ENCODE peak calls at places on chromosomes 7 and 10, in ten cellular contexts. C is stimulated activated CD8-positive, alpha-beta memory T cell treated with anti-CD3 and anti-CD28 coated beads, Interleukin-15, amount 100 ng/mL, for 24 hours; D is B cell; E is dermis microvascular lymphatic vessel endothelial cell; M is stimulated activated CD4-positive, alpha-beta T cell treated with anti-CD3 and anti-CD28 coated beads, Interleukin-15, amount 100 ng/mL, for 1 hour; Y is fibroblast of lung; R is NCI-H524 treated with DMSO at 0.1 percent for 48 hours; U is ELR; X is DMS153; Z is fibroblast of the conjunctiva. J is an unnamed sample.
A peak's percentile ranks its signal among the peaks of the same experiment; 100 is the strongest.

GRCh38 chr7:1915326-1915725 is 245.2 kb downstream of the ELFN1 start:
- DNase-seq in X (no peak), Z (no peak), E (no peak), U (no peak), D (no peak), C (no peak), M (no peak), Y (no peak), R (no peak), J (no peak)

GRCh38 chr10:22369433-22370072 is 24.3 kb downstream of the SPAG6 start:
- DNase-seq in E (no peak), M (no peak), R (no peak), D (no peak), C (no peak), X (no peak), U (peak; percentile 55), Z (no peak), Y (peak; percentile 56), J (no peak)

GRCh38 chr10:84530724-84531325 is 202.4 kb downstream of the CCSER2 start:
- DNase-seq in C (no peak), M (no peak), U (no peak), E (no peak), Y (no peak), Z (no peak), X (no peak), D (no peak), R (no peak), J (no peak)

GRCh38 chr7:39249635-39250034 is 271.9 kb downstream of the POU6F2 start:
- DNase-seq in R (no peak), C (no peak), E (no peak), Y (no peak), U (no peak), X (no peak), Z (no peak), D (no peak), M (no peak), J (no peak)

GRCh38 chr7:12323415-12323814 is 80.2 kb downstream of the VWDE start:
- DNase-seq in R (no peak), D (no peak), Y (no peak), C (no peak), E (no peak), Z (no peak), M (no peak), X (no peak), U (peak; percentile 25), J (no peak)

GRCh38 chr7:48742046-48742445 is 182.3 kb upstream of the CDC14C start:
- DNase-seq in U (no peak), Y (no peak), D (no peak), X (peak; percentile 72), M (no peak), E (no peak), C (no peak), Z (no peak), R (no peak), J (peak; percentile 15)

GRCh38 chr7:100721505-100721812 is 1.2 kb downstream of the EPO start:
- DNase-seq in Y (no peak), M (no peak), E (no peak), R (no peak), Z (no peak), X (no peak), U (no peak), D (no peak), C (no peak), J (no peak)

GRCh38 chr7:55733584-55733983 is 129.0 kb downstream of the SEPTIN14 start:
- DNase-seq in Y (no peak), D (no peak), E (peak; percentile 12), R (no peak), M (no peak), C (no peak), U (no peak), Z (no peak), X (no peak), J (no peak)

GRCh38 chr7:51860305-51860704 is 543.7 kb upstream of the COBL start:
- DNase-seq in E (no peak), U (no peak), Y (no peak), M (no peak), R (no peak), D (no peak), C (no peak), Z (no peak), X (no peak), J (peak; percentile 70)

GRCh38 chr7:103989785-103990775 is 622 bp upstream of the RELN start:
- DNase-seq in D (peak; percentile 2), R (peak; percentile 50), M (no peak), C (no peak), Y (peak; percentile 49), E (peak; percentile 41), Z (peak; percentile 5), U (peak; percentile 46), X (peak; percentile 61), J (no peak)

GRCh38 chr7:17289074-17289665 is 9.3 kb upstream of the AHR start:
- DNase-seq in U (no peak), Y (peak; percentile 65), M (no peak), Z (no peak), D (no peak), X (no peak), C (no peak), R (peak; percentile 31), E (no peak), J (no peak)

GRCh38 chr10:133185421-133185820 is 25.4 kb downstream of the KNDC1 start:
- DNase-seq in Y (no peak), E (no peak), U (no peak), C (no peak), R (no peak), Z (no peak), M (no peak), D (no peak), X (no peak), J (no peak)

GRCh38 chr7:88226886-88227516 is 7.2 kb upstream of the SRI start:
- DNase-seq in E (no peak), Z (peak; percentile 63), D (no peak), U (peak; percentile 89), Y (peak; percentile 90), C (no peak), X (no peak), M (no peak), R (no peak), J (peak; percentile 98)

GRCh38 chr10:25026463-25026862 is 10.1 kb downstream of the THNSL1 start:
- DNase-seq in Z (no peak), R (no peak), X (no peak), M (no peak), C (no peak), D (no peak), Y (peak; percentile 7), E (no peak), U (peak; percentile 45), J (no peak)

GRCh38 chr10:116112232-116113231 is 160.5 kb downstream of the GFRA1 start:
- DNase-seq in E (no peak), C (no peak), U (peak; percentile 11), X (no peak), Z (no peak), D (no peak), Y (no peak), R (no peak), M (no peak), J (no peak)

GRCh38 chr10:47425813-47426419 is 41.8 kb upstream of the ZNF488 start:
- DNase-seq in U (no peak), D (no peak), R (no peak), Y (no peak), C (no peak), E (no peak), X (no peak), Z (no peak), M (no peak), J (no peak)

GRCh38 chr10:69124558-69125121 is 662 bp downstream of the VPS26A start:
- DNase-seq in D (peak; percentile 65), U (peak; percentile 78), Z (peak; percentile 23), X (no peak), E (peak; percentile 64), C (no peak), Y (peak; percentile 61), R (no peak), M (no peak), J (peak; percentile 13)

GRCh38 chr7:44646176-44646920 is 39.9 kb downstream of the OGDH start:
- DNase-seq in M (no peak), E (no peak), Z (no peak), Y (peak; percentile 33), U (no peak), R (no peak), X (no peak), C (no peak), D (no peak), J (no peak)

GRCh38 chr7:76265299-76265698 is 37.2 kb upstream of the HSPB1 start:
- DNase-seq in M (no peak), R (no peak), E (no peak), D (no peak), X (no peak), Y (no peak), C (no peak), U (no peak), Z (no peak), J (no peak)

GRCh38 chr10:21924511-21924910 is 79.0 kb downstream of the DNAJC1 start:
- DNase-seq in M (no peak), D (no peak), C (no peak), X (no peak), R (no peak), Y (no peak), E (no peak), U (no peak), Z (no peak), J (no peak)

GRCh38 chr10:98586096-98586495 is 139.4 kb upstream of the HPS1 start:
- DNase-seq in Z (no peak), M (no peak), X (no peak), E (no peak), C (no peak), D (no peak), R (no peak), Y (no peak), U (no peak), J (no peak)

GRCh38 chr7:151452141-151452571 is 12.2 kb upstream of the CRYGN start:
- DNase-seq in E (no peak), U (no peak), D (no peak), Z (no peak), R (no peak), C (no peak), Y (no peak), X (no peak), M (no peak), J (no peak)

J was measured in LNCaP clone FGC.